ENCODE peak calls at places on chromosomes 7 and 10, in five cellular contexts. A is mammary epithelial cell, N is NT2/D1, C is PC-3, B is psoas muscle. P is an unnamed sample.

GRCh38 chr7:122364761-122365280 is 60.3 kb upstream of the FEZF1 start:
- DNase-seq in N (no peak), A (no peak), B (no peak), C (no peak), P (no peak)

GRCh38 chr10:22554481-22555182 is 159.7 kb downstream of the PIP4K2A start:
- DNase-seq in A (no peak), N (no peak), C (no peak), B (peak; percentile 83), P (no peak)

GRCh38 chr7:73521636-73522080 is 435 bp downstream of the BAZ1B start:
- DNase-seq in B (peak; percentile 85), C (peak; percentile 40), N (no peak), A (no peak), P (no peak)

GRCh38 chr7:102019461-102019860 is 202.0 kb downstream of the CUX1 start:
- DNase-seq in N (no peak), A (no peak), C (no peak), B (no peak), P (no peak)

GRCh38 chr7:10973942-10974716 is 457 bp downstream of the PHF14 start:
- DNase-seq in B (peak; percentile 67), C (peak; percentile 28), A (no peak), N (peak; percentile 25), P (peak; percentile 33)

GRCh38 chr10:99304027-99304856 is 24.9 kb upstream of the CNNM1 start:
- DNase-seq in N (no peak), B (no peak), C (peak; percentile 46), A (no peak), P (no peak)

GRCh38 chr7:110962826-110963225 is 128.1 kb upstream of the LRRN3 start:
- DNase-seq in C (no peak), A (no peak), N (no peak), B (no peak), P (no peak)

GRCh38 chr7:16660702-16661464 is 14.9 kb downstream of the BZW2 start:
- DNase-seq in N (no peak), B (no peak), A (peak; percentile 64), C (peak; percentile 70), P (no peak)

DNA sequence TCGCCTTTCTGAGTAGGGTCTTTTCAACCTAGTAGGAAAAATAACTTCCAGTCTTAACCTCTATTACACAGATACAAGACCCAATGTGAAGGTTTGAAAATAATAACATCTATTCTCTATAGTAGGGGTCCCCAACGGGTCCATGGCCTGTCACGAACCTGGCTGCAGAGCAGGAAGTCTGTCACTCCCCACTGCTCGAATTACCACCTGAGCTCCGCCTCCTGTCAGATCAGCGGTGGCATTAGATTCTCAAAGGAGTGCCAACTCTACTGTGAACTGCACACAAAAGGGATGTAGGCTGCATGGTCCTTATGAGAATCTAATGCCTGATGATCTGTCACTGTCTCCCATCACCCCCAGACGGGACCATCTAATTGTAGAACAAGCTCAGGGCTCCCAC is 7.4 kb downstream of the YWHAG start:
- DNase-seq in C (no peak), N (no peak), A (no peak), B (no peak), P (no peak)
- H3K4me1 ChIP-seq in C (peaks cover 7% of the 10 kb centered on the region), N (peaks cover 2% of the 10 kb centered on the region), A (peaks cover 10% of the 10 kb centered on the region), B (peaks cover 93% of the 10 kb centered on the region), P (peaks cover 18% of the 10 kb centered on the region)

GRCh38 chr10:73131913-73132686 is 21.8 kb downstream of the NUDT13 start:
- DNase-seq in N (no peak), C (peak; percentile 47), A (no peak), B (no peak), P (no peak)
- H3K4me3 ChIP-seq in N (no peak overlapping the region), C (peak overlapping the region; percentile 1), A (no peak overlapping the region), B (no peak overlapping the region), P (no peak overlapping the region)

GRCh38 chr10:79145517-79146470 is 77.0 kb downstream of the ZMIZ1 start:
- DNase-seq in A (no peak), B (no peak), N (no peak), C (peak; percentile 58), P (peak; percentile 14)
- H3K4me1 ChIP-seq in A (peaks cover 46% of the 10 kb centered on the region), B (peaks cover 72% of the 10 kb centered on the region), N (peaks cover 31% of the 10 kb centered on the region), C (peaks cover 39% of the 10 kb centered on the region), P (peaks cover 17% of the 10 kb centered on the region)

GRCh38 chr7:151339651-151340377 is 1.8 kb upstream of the NUB1 start:
- DNase-seq in B (no peak), N (no peak), A (no peak), C (no peak), P (no peak)
- H3K4me3 ChIP-seq in B (no peak overlapping the region), N (no peak overlapping the region), A (no peak overlapping the region), C (no peak overlapping the region), P (no peak overlapping the region)

GRCh38 chr7:44497151-44498013 is 6.9 kb upstream of the NUDCD3 start:
- DNase-seq in N (no peak), A (no peak), B (no peak), C (no peak), P (no peak)
- H3K4me1 ChIP-seq in N (no peaks in the 10 kb centered on the region), A (no peaks in the 10 kb centered on the region), B (peaks cover 14% of the 10 kb centered on the region), C (no peaks in the 10 kb centered on the region), P (peaks cover 2% of the 10 kb centered on the region)

GRCh38 chr7:138527746-138528223 is 67.7 kb downstream of the TRIM24 start:
- DNase-seq in B (no peak), N (no peak), A (peak; percentile 8), C (no peak), P (no peak)
- H3K4me3 ChIP-seq in B (no peak overlapping the region), N (no peak overlapping the region), A (no peak overlapping the region), C (no peak overlapping the region), P (no peak overlapping the region)

GRCh38 chr10:83952273-83952672 is 187.0 kb upstream of the GHITM start:
- DNase-seq in B (no peak), A (no peak), N (no peak), C (no peak), P (no peak)
- H3K4me1 ChIP-seq in B (no peaks in the 10 kb centered on the region), A (no peaks in the 10 kb centered on the region), N (peaks cover 11% of the 10 kb centered on the region), C (no peaks in the 10 kb centered on the region), P (no peaks in the 10 kb centered on the region)